ENCODE peak calls at places on chromosomes 4 and X, in six cellular contexts. J, G, O, X, Y and I are unnamed samples. For H3K4me1 and H3K27me3, the result is how much of the 10 kb centered on the place peaks cover.

GRCh38 chr4:185710487-185710995 is 101.5 kb downstream of the SORBS2 start:
- DNase-seq in J (no peak), G (no peak), O (peak), X (no peak), Y (no peak), I (no peak)

GRCh38 chr4:164977243-164978164 is at the start of gene TRIM61:
- DNase-seq in J (peak), G (no peak), O (no peak), X (peak), Y (peak), I (no peak)

GRCh38 chrX:9562851-9563250 is 98.0 kb downstream of the TBL1X start:
- DNase-seq in J (peak), G (no peak), O (peak), X (peak), Y (no peak), I (no peak)

GRCh38 chr4:24638396-24638875 is 54.1 kb upstream of the DHX15 start:
- DNase-seq in J (no peak), G (no peak), O (no peak), X (no peak), Y (no peak), I (no peak)

GRCh38 chr4:3257125-3257690 is 8.2 kb downstream of the MSANTD1 start:
- DNase-seq in J (peak), G (no peak), O (no peak), X (no peak), Y (peak), I (no peak)

GRCh38 chrX:108028854-108029253 is 16.0 kb upstream of the VSIG1 start:
- DNase-seq in J (no peak), G (no peak), O (no peak), X (no peak), Y (no peak), I (no peak)

GRCh38 chr4:80112236-80112635 is 39.2 kb upstream of the ANTXR2 start:
- DNase-seq in J (peak), G (peak), O (no peak), X (peak), Y (no peak), I (no peak)

GRCh38 chrX:131399692-131400428 is 110.8 kb upstream of the IGSF1 start:
- DNase-seq in J (no peak), G (no peak), O (no peak), X (no peak), Y (no peak), I (no peak)

GRCh38 chrX:41824551-41824950 is 98.8 kb downstream of the CASK start:
- DNase-seq in J (no peak), G (no peak), O (no peak), X (peak), Y (no peak), I (no peak)

GRCh38 chrX:37078434-37078703 is 70.2 kb downstream of the FAM47C start:
- DNase-seq in J (no peak), G (no peak), O (no peak), X (no peak), Y (no peak), I (no peak)

GRCh38 chr4:2417765-2418651 is at the start of gene ZFYVE28:
- DNase-seq in J (no peak), G (no peak), O (no peak), X (no peak), Y (no peak), I (no peak)

GRCh38 chr4:153735901-153736461 is 23.8 kb downstream of the RNF175 start:
- DNase-seq in J (no peak), G (no peak), O (no peak), X (no peak), Y (no peak), I (no peak)

GRCh38 chr4:42750091-42750490 is 93.2 kb upstream of the ATP8A1 start:
- DNase-seq in J (peak), G (no peak), O (no peak), X (no peak), Y (no peak), I (no peak)

GRCh38 chr4:57424231-57424897 is 314.2 kb upstream of the IGFBP7 start:
- DNase-seq in J (no peak), G (no peak), O (no peak), X (peak), Y (no peak), I (no peak)

GRCh38 chr4:89823416-89823815 is 13.5 kb downstream of the SNCA start:
- DNase-seq in J (no peak), G (no peak), O (no peak), X (peak), Y (no peak), I (no peak)

GRCh38 chr4:140996757-140997156 is 136.5 kb downstream of the RNF150 start:
- DNase-seq in J (no peak), G (no peak), O (no peak), X (peak), Y (no peak), I (no peak)

GRCh38 chr4:41622816-41623215 is 84.9 kb downstream of the LIMCH1 start:
- DNase-seq in J (no peak), G (no peak), O (no peak), X (no peak), Y (no peak), I (no peak)

GRCh38 chr4:34720563-34720962 is 1523.8 kb downstream of the ARAP2 start:
- DNase-seq in J (no peak), G (no peak), O (no peak), X (peak), Y (no peak), I (no peak)

GRCh38 chrX:68503830-68504229 is 5.0 kb downstream of the YIPF6 start:
- DNase-seq in J (no peak), G (no peak), O (no peak), X (peak), Y (no peak), I (no peak)

GRCh38 chrX:150984164-150984824 is 1.2 kb downstream of the HMGB3 start:
- DNase-seq in J (no peak), G (no peak), O (no peak), X (no peak), Y (no peak), I (no peak)

GRCh38 chrX:74492720-74493201 is 71.5 kb downstream of the SLC16A2 start:
- DNase-seq in J (no peak), G (no peak), O (no peak), X (no peak), Y (no peak), I (no peak)

GRCh38 chrX:14913241-14913640 is 40.0 kb downstream of the MOSPD2 start:
- DNase-seq in J (no peak), G (no peak), O (peak), X (peak), Y (no peak), I (no peak)

GRCh38 chr4:86977621-86978184 is 42.9 kb downstream of the AFF1 start:
- DNase-seq in J (no peak), G (no peak), O (peak), X (peak), Y (peak), I (no peak)

GRCh38 chr4:92012899-92013867 is 290.6 kb upstream of the GRID2 start:
- DNase-seq in J (no peak), G (no peak), O (no peak), X (no peak), Y (peak), I (no peak)

GRCh38 chr4:22372958-22373357 is 142.9 kb downstream of the ADGRA3 start:
- DNase-seq in J (no peak), G (no peak), O (no peak), X (no peak), Y (no peak), I (no peak)

GRCh38 chr4:113899260-113900177 is 79.9 kb downstream of the ARSJ start:
- DNase-seq in J (no peak), G (no peak), O (no peak), X (no peak), Y (peak), I (no peak)

GRCh38 chr4:41334182-41334581 is 77.5 kb downstream of the UCHL1 start:
- DNase-seq in J (no peak), G (no peak), O (peak), X (no peak), Y (no peak), I (no peak)

GRCh38 chr4:128350449-128351045 is 62.9 kb upstream of the PGRMC2 start:
- DNase-seq in J (no peak), G (no peak), O (no peak), X (no peak), Y (no peak), I (no peak)

GRCh38 chrX:150409486-150409885 is 46.4 kb downstream of the MAMLD1 start:
- DNase-seq in J (no peak), G (no peak), O (no peak), X (no peak), Y (no peak), I (no peak)

GRCh38 chr4:78482281-78482680 is 69.3 kb upstream of the ANXA3 start:
- DNase-seq in J (no peak), G (no peak), O (no peak), X (no peak), Y (no peak), I (no peak)

GRCh38 chr4:149605601-149606378 is 209.9 kb downstream of the IQCM start:
- DNase-seq in J (no peak), G (no peak), O (no peak), X (peak), Y (no peak), I (no peak)

GRCh38 chrX:1592128-1592862 is 891 bp downstream of the AKAP17A start:
- DNase-seq in J (no peak), G (no peak), O (no peak), X (peak), Y (peak), I (no peak)

GRCh38 chr4:5660185-5660584 is 48.2 kb downstream of the EVC2 start:
- DNase-seq in J (no peak), G (no peak), O (no peak), X (peak), Y (no peak), I (no peak)

GRCh38 chrX:9447906-9448305 is 17.0 kb upstream of the TBL1X start:
- DNase-seq in J (no peak), G (no peak), O (no peak), X (no peak), Y (no peak), I (no peak)

GRCh38 chrX:46792826-46793195 is 33.9 kb upstream of the SLC9A7 start:
- DNase-seq in J (no peak), G (no peak), O (no peak), X (no peak), Y (no peak), I (no peak)

GRCh38 chrX:9757366-9757765 is 8.3 kb downstream of the GPR143 start:
- DNase-seq in J (no peak), G (no peak), O (no peak), X (no peak), Y (no peak), I (no peak)

GRCh38 chr4:176238157-176238608 is 30.8 kb downstream of the ASB5 start:
- DNase-seq in J (no peak), G (no peak), O (no peak), X (peak), Y (no peak), I (no peak)

GRCh38 chrX:97751735-97752134 is 868.0 kb downstream of the RPA4 start:
- DNase-seq in J (no peak), G (no peak), O (no peak), X (no peak), Y (no peak), I (no peak)

DNA sequence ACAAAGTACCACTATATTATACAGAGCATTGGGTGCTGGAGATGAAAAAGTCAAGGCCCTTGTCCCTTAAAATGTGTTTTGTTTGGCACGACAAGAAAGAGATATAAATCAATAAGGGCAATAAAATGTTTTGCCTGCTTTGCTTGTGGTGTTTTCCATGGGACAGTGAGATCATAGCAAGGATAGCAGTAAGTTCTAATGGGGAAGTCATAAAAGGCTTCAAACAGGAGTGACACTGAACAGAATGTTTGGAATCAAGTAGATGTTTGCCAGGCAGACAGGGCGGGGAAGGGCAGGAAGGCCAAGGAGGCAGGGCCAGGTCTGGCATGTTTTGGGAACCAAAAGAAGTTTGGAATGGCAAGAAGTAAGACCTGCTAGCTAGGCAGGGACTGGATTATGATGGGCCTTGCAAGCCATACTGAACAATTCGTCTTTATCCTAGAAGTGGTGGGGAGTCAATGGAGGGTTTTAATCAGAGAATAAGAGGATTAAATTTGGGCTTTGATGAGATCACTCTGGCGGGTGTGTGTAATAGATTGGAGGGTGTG is 16.4 kb downstream of the FGF2 start:
- DNase-seq in J (no peak), G (no peak), O (peak), X (no peak), Y (peak), I (no peak)
- H3K4me1 ChIP-seq in J (under half), G (under half), O (under half), X (under half), Y (under half), I (under half)

DNA sequence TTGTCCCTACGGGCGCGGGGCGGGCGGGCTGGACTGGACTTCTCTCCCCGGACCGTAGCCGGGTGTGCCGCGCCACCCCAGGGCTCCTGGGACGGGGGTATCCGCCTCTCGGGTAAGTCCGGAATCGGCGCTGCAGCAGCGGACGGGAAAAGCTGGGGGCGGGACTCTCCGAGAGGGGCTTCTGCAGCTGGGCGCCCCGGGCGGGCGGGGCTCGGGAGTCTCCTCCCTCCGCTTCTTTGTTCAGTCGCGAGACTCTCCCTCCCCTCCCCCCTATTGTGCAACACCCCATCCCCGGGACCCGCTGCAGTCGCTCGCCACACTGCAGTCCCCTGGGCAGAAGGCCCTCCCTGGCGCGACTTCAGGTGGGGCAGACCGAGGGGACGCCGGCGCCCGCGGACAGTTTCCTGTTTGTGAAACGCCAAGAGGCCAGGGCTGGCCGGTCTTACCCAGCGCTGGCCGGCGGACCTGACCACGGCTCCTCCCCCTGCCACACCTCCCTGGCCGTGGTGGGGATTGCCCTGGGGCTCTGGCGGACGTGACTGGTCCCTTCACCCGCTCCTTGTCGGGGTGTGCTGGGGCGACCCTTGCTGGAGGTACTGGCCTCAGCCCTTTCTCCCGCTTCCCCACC is 966 bp downstream of the CCNG2 start:
- DNase-seq in J (peak), G (peak), O (peak), X (peak), Y (peak), I (peak)
- TF ChIP-seq POLR2A in J (no peak), G (no peak), O (no peak), X (peak), Y (peak), I (no peak)

DNA sequence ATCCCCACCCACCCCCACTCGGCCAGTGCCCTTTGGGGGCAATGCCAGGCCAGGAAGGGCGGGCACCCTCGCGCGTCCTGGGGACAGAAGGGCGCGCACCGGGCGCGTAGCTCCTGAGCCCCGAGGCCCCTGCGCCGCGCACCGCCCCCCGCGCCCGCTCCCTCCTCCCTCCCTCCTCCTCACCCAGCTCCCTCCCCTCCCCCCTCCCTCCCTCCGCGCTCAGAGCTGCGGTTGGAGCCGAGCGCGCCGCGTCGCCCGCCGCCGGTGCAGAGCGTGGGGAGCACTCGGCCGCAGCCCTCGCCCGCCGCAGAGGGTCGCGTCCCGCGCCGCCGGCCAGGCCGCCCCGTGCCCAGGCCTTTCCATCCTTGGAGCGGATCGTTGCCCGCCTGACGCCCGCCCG is at the start of gene ATP2B3:
- DNase-seq in J (no peak), G (no peak), O (no peak), X (no peak), Y (no peak), I (no peak)
- H3K27me3 ChIP-seq in J (under half), G (under half), O (under half), X (under half), Y (under half), I (under half)

DNA sequence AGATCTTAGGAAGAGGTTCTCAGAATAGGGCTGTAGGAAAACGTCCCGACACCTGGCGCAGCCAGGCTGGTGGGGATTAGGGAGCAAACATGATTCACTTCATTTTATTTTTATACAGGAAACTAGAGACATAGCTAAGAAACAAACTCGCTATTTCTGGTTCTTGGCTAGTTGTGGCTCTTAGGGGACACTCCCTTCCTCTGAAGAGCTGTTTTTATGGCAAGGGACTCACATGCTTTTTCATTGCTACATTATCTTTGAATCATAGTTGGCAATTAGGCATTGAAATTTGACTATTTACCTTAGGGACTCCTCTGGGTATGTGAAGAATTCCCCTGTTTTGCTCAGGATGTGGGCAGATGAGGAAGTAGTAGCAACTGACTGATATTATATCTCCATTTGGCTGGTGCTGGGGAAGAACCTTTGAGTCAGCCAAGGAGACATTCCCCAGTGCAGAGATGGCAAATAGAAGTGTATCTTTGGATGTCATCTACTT is 174.5 kb downstream of the SMIM20 start:
- DNase-seq in J (no peak), G (no peak), O (no peak), X (peak), Y (no peak), I (no peak)
- H3K4me1 ChIP-seq in J (under half), G (under half), O (under half), X (under half), Y (under half), I (under half)